ENCODE peak calls at places on chromosomes 7 and 10, in ten cellular contexts. B, I, F, J, N, G, T, L, M and P are unnamed samples.

GRCh38 chr7:143372070-143372469 is 9.1 kb upstream of the ZYX start:
- DNase-seq in T (no peak), F (no peak), I (peak), N (no peak), M (no peak), B (no peak), G (no peak), J (peak), L (peak), P (peak)

GRCh38 chr10:79285315-79286185 is 61.7 kb upstream of the PPIF start:
- DNase-seq in I (no peak), F (no peak), M (no peak), G (no peak), L (no peak), T (no peak), J (no peak), B (no peak), N (no peak), P (no peak)

GRCh38 chr10:111491154-111491553 is 414.3 kb downstream of the ADRA2A start:
- DNase-seq in G (no peak), T (no peak), L (no peak), M (no peak), I (no peak), J (no peak), B (no peak), N (no peak), F (no peak), P (no peak)

GRCh38 chr10:34319197-34319846 is 495.8 kb downstream of the PARD3 start:
- DNase-seq in N (peak), I (peak), B (peak), F (peak), J (peak), T (no peak), G (peak), L (no peak), M (no peak), P (peak)

GRCh38 chr7:102890971-102891692 is 21.7 kb upstream of the LRRC17 start:
- DNase-seq in N (no peak), J (no peak), T (no peak), I (no peak), M (no peak), B (no peak), F (no peak), G (no peak), L (no peak), P (no peak)

GRCh38 chr7:157679607-157680006 is 342.8 kb downstream of the DNAJB6 start:
- DNase-seq in J (no peak), L (no peak), F (no peak), M (no peak), I (no peak), N (no peak), B (no peak), T (no peak), G (no peak), P (no peak)

GRCh38 chr10:17394854-17395253 is 59.5 kb downstream of the ST8SIA6 start:
- DNase-seq in F (no peak), L (no peak), I (no peak), J (no peak), M (no peak), T (no peak), N (no peak), G (no peak), B (no peak), P (no peak)

GRCh38 chr10:90032519-90032918 is 331.1 kb downstream of the KIF20B start:
- DNase-seq in F (no peak), G (no peak), T (no peak), B (no peak), M (no peak), J (no peak), L (no peak), I (no peak), N (no peak), P (no peak)

GRCh38 chr7:22569586-22570321 is 69.8 kb upstream of the STEAP1B start:
- DNase-seq in F (no peak), B (peak), J (peak), I (peak), N (no peak), L (no peak), M (no peak), G (no peak), T (no peak), P (no peak)

GRCh38 chr7:392822-393221 is 102.9 kb downstream of the FOXL3 start:
- DNase-seq in J (no peak), F (no peak), L (no peak), I (no peak), N (no peak), T (no peak), M (no peak), B (no peak), G (no peak), P (no peak)

DNA sequence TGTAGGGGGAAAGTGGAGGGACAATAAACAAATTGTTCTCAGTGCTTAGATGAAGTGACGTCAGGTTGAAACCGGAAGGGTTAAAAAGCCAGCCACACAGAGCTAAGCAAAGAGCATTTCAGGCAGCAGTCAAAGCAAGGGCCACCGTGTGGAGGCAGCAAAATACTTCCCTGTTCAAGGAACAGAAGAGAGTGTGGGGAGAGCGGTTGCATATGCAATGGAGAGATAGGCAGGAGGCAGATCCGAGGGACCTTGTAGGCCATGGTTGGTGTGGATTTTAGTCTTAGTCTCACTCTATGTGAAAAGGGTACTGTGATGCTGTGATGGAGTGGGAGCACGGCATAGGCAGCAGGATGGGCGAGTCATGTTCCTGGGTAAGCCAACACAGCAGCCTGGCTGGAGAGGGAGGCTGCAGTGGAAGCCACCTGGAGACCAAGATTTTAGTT is 3.8 kb upstream of the STN1 start:
- DNase-seq in M (no peak), N (no peak), G (peak), J (peak), I (peak), B (peak), F (peak), T (no peak), L (no peak), P (peak)
- TF ChIP-seq CTCF in M (no peak), N (no peak), G (peak), J (peak), I (peak), B (no peak), F (peak), T (no peak), L (no peak), P (no peak)

DNA sequence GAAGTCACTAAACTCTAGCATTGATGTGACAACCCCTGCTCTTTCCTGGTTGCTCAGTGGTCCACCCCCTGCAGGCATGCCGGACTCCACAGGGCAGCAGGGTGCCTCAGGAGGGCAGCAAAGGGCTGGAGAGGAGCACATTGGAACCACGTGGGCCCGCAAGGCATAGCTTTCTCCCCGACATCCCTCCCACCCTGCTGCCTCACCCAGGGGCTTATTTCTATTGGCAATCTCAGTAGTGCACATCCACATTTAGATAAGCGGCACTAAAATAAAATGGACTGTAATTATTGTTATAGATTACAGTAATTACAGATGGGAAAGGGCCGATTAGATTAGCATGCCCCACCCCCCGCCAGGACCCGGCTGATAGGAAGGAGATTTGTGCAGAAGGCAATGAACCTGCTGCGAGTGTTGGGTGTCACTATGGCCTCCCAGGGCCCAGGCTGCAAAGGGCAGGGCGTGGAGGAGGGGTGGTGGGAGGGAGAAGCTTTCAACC is 580.1 kb downstream of the GRID1 start:
- DNase-seq in B (no peak), F (no peak), G (peak), T (no peak), J (no peak), N (no peak), L (no peak), I (no peak), M (peak), P (no peak)
- TF ChIP-seq CTCF in B (no peak), F (peak), G (no peak), T (no peak), J (no peak), N (no peak), L (peak), I (no peak), M (no peak), P (no peak)

GRCh38 chr7:45417268-45417667 is 156.9 kb upstream of the ADCY1 start:
- DNase-seq in F (no peak), I (no peak), M (no peak), J (no peak), T (no peak), L (no peak), B (no peak), G (no peak), N (no peak), P (no peak)
- TF ChIP-seq CTCF in F (no peak), I (no peak), M (no peak), J (no peak), T (no peak), L (no peak), B (no peak), G (no peak), N (no peak), P (no peak)

DNA sequence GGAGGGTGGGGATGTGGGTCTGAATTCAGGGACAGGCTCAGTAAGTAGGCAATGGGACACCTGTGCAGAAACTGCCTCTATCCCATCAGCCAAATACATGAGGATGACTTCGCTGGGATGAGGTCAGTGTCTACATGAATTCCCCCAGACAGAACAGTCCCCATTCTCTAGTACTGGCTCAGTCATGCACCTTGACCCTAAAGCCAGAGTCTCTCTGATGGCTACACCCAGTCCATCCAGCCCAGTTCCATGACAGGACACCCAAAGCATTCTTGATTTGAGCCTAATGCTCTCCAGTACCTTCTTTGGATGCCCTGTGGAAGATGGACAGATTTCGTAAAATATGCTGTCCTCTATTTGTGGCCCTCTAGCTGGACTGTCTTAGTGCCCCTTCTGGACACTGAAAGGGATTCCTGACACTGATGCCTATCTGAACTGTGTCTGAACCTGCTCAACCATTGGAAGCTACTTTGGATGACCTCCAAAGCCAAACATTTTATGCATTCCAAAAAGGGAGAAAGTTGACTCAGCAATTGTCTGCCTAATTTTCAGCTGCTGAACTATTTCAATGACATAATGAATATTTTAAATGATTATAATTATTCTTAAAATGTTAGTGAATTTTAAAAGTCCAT is 14.6 kb downstream of the SFRP4 start:
- DNase-seq in B (peak), L (no peak), G (no peak), F (peak), T (no peak), M (no peak), I (peak), N (no peak), J (no peak), P (no peak)
- TF ChIP-seq CTCF in B (no peak), L (no peak), G (no peak), F (no peak), T (no peak), M (no peak), I (no peak), N (no peak), J (no peak), P (no peak)

DNA sequence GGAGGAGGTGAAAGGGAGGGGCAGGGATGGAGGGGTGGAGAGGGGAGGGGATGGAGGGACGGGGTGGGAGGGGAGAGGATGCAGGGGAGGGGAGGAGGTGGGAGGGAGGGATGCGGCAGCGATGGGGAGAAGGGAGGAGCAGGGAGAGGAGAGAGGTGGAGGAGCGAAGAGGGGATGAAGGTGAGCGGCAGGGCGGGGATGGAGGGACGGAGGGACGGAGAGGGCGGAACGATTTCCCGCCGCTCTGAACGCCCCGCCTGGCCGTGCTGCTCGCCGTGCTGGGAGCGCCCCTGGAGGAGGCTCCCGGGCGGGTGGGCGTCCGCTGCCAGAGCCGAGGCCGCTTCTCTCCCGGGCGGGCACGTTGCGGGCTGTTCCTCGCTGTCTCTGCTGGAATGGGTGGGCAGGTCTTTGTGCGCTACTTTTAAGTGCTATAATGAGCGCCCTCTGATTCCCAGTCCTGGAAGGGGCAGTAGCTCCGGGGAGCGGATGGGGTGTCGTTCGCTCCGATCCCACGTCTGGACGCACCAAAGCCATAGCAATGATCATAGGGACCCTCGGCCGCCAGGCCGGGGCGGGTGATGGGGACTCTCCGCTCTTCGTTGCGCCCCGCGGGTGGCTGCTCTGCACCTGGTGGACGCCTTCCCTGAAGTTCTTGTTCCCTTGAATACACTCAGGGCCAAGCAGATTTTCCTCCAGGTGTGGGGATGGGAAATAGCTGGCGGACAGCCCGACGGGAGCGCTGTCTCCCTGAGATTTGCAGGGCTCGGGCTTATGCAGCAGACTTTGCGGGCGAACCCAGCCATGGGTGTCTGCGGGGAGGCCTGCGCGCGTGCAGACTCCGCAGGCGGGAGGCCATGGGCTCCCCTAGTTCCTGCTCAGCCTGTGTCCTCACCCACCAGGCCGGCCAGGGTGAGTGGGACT is 81.1 kb upstream of the CPXM2 start:
- DNase-seq in G (peak), I (no peak), T (peak), J (no peak), L (no peak), N (no peak), F (no peak), M (peak), B (no peak), P (no peak)
- TF ChIP-seq CTCF in G (no peak), I (no peak), T (no peak), J (no peak), L (no peak), N (no peak), F (no peak), M (no peak), B (no peak), P (no peak)